ENCODE peak calls at places on chromosomes 3 and 15, in six cellular contexts. B is Panc1, O is lower lobe of right lung, N is uterus, Y is lung, G is tibial artery. J is an unnamed sample.

GRCh38 chr3:35784162-35784561 is 144.8 kb downstream of the ARPP21 start:
- DNase-seq in B (no peak), O (no peak), N (no peak), Y (no peak), G (no peak), J (no peak)

GRCh38 chr3:52299815-52300611 is 12.4 kb downstream of the GLYCTK start:
- DNase-seq in B (no peak), O (peak; percentile 64), N (peak; percentile 42), Y (peak; percentile 40), G (no peak), J (no peak)

GRCh38 chr3:123286308-123287023 is 84.7 kb downstream of the SEC22A start:
- DNase-seq in B (peak; percentile 33), O (no peak), N (no peak), Y (peak; percentile 29), G (peak; percentile 61), J (no peak)

GRCh38 chr3:160226026-160226739 is 961 bp downstream of the C3orf80 start:
- DNase-seq in B (no peak), O (no peak), N (no peak), Y (no peak), G (no peak), J (no peak)

GRCh38 chr15:64911317-64912186 is at the start of gene ANKDD1A:
- DNase-seq in B (no peak), O (peak; percentile 64), N (peak; percentile 78), Y (peak; percentile 46), G (peak; percentile 88), J (peak; percentile 84)

GRCh38 chr3:139538733-139539132 is 809 bp downstream of the RBP1 start:
- DNase-seq in B (no peak), O (no peak), N (peak; percentile 63), Y (no peak), G (no peak), J (peak; percentile 86)

GRCh38 chr15:85618956-85619491 is 175.7 kb downstream of the KLHL25 start:
- DNase-seq in B (no peak), O (no peak), N (peak; percentile 82), Y (peak; percentile 68), G (peak; percentile 92), J (peak; percentile 89)

GRCh38 chr15:71332605-71333004 is 217.3 kb downstream of the THSD4 start:
- DNase-seq in B (no peak), O (no peak), N (no peak), Y (no peak), G (no peak), J (no peak)

GRCh38 chr3:41893977-41894376 is 67.9 kb downstream of the ULK4 start:
- DNase-seq in B (peak; percentile 13), O (no peak), N (no peak), Y (no peak), G (no peak), J (no peak)

GRCh38 chr15:84598250-84598649 is 2.6 kb upstream of the ZSCAN2 start:
- DNase-seq in B (no peak), O (no peak), N (no peak), Y (no peak), G (no peak), J (no peak)

GRCh38 chr15:39534996-39535395 is 45.9 kb upstream of the THBS1 start:
- DNase-seq in B (no peak), O (no peak), N (no peak), Y (no peak), G (no peak), J (no peak)

GRCh38 chr15:48644827-48645557 is 517 bp downstream of the FBN1 start:
- DNase-seq in B (no peak), O (peak; percentile 57), N (peak; percentile 62), Y (no peak), G (peak; percentile 81), J (peak; percentile 90)

GRCh38 chr3:152060701-152061100 is 187.3 kb downstream of the SUCNR1 start:
- DNase-seq in B (no peak), O (no peak), N (no peak), Y (no peak), G (no peak), J (no peak)

GRCh38 chr15:69748131-69748530 is 295.5 kb downstream of the RPLP1 start:
- DNase-seq in B (no peak), O (no peak), N (no peak), Y (no peak), G (no peak), J (no peak)

GRCh38 chr15:69748700-69749099 is 296.1 kb downstream of the RPLP1 start:
- DNase-seq in B (no peak), O (no peak), N (no peak), Y (no peak), G (no peak), J (no peak)

GRCh38 chr15:69744421-69745162 is 292.0 kb downstream of the RPLP1 start:
- DNase-seq in B (no peak), O (no peak), N (no peak), Y (no peak), G (no peak), J (no peak)

GRCh38 chr15:69749274-69749673 is 296.7 kb downstream of the RPLP1 start:
- DNase-seq in B (no peak), O (no peak), N (no peak), Y (no peak), G (no peak), J (no peak)

GRCh38 chr15:69747193-69747592 is 294.6 kb downstream of the RPLP1 start:
- DNase-seq in B (no peak), O (no peak), N (no peak), Y (no peak), G (no peak), J (no peak)
- H3K27ac ChIP-seq in B (no peak overlapping the region), O (no peak overlapping the region), N (no peak overlapping the region), Y (no peak overlapping the region), G (no peak overlapping the region), J (no peak overlapping the region)

DNA sequence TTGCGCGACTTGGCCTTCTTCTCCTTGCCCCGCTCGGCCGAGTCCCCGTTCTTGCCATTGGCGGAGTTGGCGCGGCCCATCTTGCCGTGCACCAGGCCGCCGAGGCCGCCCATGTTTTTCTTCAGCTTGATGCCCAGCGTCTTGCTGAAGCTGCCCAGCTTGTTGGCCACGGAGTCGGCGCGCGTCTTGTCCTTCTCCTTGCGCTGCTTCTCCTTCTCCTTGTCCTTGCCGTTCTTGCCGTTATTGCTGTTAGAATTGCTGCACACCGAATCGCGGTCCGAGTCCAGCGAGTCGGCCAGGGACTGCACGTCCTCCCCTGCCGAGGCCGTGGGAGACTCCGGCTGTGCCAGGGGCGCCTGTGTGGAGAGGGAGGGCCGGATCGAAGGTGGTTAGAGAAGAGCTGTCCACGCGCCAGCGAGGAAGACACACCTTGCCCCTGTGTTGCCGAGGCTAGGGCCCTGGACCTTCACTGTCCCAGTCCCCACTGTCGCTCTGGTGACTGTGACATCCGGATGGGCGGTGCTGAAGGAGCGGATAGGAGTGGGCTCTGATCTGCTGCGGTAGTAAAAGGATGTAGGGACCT is 157.8 kb downstream of the KLF13 start:
- DNase-seq in B (no peak), O (no peak), N (no peak), Y (no peak), G (peak; percentile 56), J (no peak)
- H3K4me1 ChIP-seq in B (no peaks in the 10 kb centered on the region), O (peaks cover 16% of the 10 kb centered on the region), N (no peaks in the 10 kb centered on the region), Y (no peaks in the 10 kb centered on the region), G (no peaks in the 10 kb centered on the region), J (peaks cover 5% of the 10 kb centered on the region)

GRCh38 chr3:37024820-37025405 is 31.6 kb downstream of the MLH1 start:
- DNase-seq in B (no peak), O (no peak), N (no peak), Y (no peak), G (no peak), J (no peak)
- H3K36me3 ChIP-seq in B (peaks cover 14% of the 10 kb centered on the region), O (peaks cover 84% of the 10 kb centered on the region), N (no peaks in the 10 kb centered on the region), Y (peaks cover 26% of the 10 kb centered on the region), G (peaks cover 34% of the 10 kb centered on the region), J (peaks cover 12% of the 10 kb centered on the region)

GRCh38 chr3:145815707-145816413 is 345.1 kb downstream of the PLOD2 start:
- DNase-seq in B (no peak), O (no peak), N (no peak), Y (no peak), G (no peak), J (no peak)
- H3K27ac ChIP-seq in B (no peak overlapping the region), O (no peak overlapping the region), N (no peak overlapping the region), Y (no peak overlapping the region), G (no peak overlapping the region), J (no peak overlapping the region)

GRCh38 chr3:101938262-101938847 is 89.0 kb downstream of the NFKBIZ start:
- DNase-seq in B (no peak), O (no peak), N (no peak), Y (no peak), G (no peak), J (no peak)
- H3K4me1 ChIP-seq in B (no peaks in the 10 kb centered on the region), O (peaks cover 46% of the 10 kb centered on the region), N (no peaks in the 10 kb centered on the region), Y (peaks cover 20% of the 10 kb centered on the region), G (no peaks in the 10 kb centered on the region), J (peaks cover 10% of the 10 kb centered on the region)

DNA sequence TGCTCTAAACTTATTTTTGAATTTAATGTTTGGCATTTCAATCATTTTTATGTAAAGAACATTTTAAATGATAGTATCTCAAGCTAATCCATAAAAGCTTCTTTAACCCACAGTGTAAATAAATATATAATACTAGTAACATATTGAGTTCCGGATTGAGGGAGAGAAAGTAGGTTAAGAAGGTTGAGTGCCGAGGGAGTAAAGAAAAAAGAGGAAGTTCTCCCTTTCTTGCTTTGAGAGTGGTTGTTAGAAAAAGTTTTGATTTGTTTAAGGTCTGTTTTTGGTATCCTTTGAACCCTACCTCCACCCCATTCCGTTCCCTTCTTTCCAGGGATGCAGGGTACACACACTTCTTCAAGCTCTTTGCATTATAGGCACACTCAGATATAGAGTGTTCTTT is 130.8 kb downstream of the VPS8 start:
- DNase-seq in B (no peak), O (no peak), N (no peak), Y (no peak), G (no peak), J (no peak)
- H3K36me3 ChIP-seq in B (peaks cover 3% of the 10 kb centered on the region), O (peaks cover 48% of the 10 kb centered on the region), N (no peaks in the 10 kb centered on the region), Y (peaks cover 3% of the 10 kb centered on the region), G (peaks cover 9% of the 10 kb centered on the region), J (no peaks in the 10 kb centered on the region)

DNA sequence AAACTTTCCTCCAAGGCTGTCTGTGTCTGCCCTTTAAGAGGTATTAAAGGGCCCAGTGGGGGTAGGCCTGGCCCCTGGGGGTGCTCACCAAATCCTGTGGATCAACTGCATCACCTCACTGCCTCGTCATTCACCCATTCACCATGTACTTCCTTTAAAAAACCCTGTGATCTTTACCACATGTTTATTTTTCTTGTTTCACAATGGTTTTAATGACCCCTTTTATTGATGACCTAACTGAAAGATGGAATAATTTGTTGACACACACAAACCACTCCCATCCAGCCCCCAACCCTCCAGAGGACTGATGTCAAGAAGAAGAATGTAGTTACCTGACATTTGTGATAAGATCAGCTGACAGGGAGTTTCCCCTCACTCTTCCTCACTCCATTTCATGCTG is 40.8 kb downstream of the KCNAB1 start:
- DNase-seq in B (no peak), O (no peak), N (no peak), Y (no peak), G (no peak), J (no peak)
- H3K27ac ChIP-seq in B (no peak overlapping the region), O (peak overlapping the region; percentile 0), N (no peak overlapping the region), Y (no peak overlapping the region), G (no peak overlapping the region), J (no peak overlapping the region)

DNA sequence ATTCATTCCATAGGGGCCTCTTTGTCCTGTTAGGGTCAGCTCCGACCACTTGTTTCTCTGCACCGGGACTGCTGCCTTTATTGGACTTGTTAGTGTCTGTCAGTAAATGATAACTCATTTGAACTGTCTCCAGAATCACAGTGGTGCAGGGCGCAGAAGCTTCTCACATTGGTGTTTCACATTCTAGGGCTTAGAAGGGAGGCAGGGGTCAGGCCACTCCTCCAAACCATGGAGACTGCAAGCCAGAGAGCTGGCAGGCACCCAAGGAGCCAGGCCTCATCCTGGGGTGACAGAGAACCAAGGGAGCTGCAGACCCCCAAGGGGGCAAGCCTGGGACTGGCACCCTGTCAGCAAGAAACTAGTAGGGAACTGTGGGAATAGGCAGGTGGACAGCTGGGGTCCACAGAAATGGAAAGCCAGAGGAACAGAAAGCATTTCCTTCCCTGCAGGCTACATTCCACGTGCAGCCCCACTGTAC is 49.1 kb downstream of the CCNL1 start:
- DNase-seq in B (no peak), O (no peak), N (no peak), Y (no peak), G (no peak), J (no peak)
- H3K4me1 ChIP-seq in B (no peaks in the 10 kb centered on the region), O (no peaks in the 10 kb centered on the region), N (peaks cover 9% of the 10 kb centered on the region), Y (no peaks in the 10 kb centered on the region), G (no peaks in the 10 kb centered on the region), J (no peaks in the 10 kb centered on the region)

J was measured in aorta.